ENCODE peak calls at places on chromosome 16, in seven cellular contexts. W is tibial nerve, O is breast epithelium, K is esophagus squamous epithelium, E is IMR-90, T is heart left ventricle, N is ovary. A is an unnamed sample.

GRCh38 chr16:24524855-24525652 is 14.3 kb upstream of the RBBP6 start:
- DNase-seq in W (no peak), K (no peak), T (no peak), O (no peak), N (no peak), E (no peak), A (no peak)

GRCh38 chr16:10940501-10941079 is 1.7 kb downstream of the DEXI start:
- DNase-seq in N (peak; percentile 57), W (no peak), E (peak; percentile 34), T (peak; percentile 42), O (no peak), K (no peak), A (no peak)

GRCh38 chr16:73176577-73177013 is 128.7 kb upstream of the ZFHX3 start:
- DNase-seq in K (no peak), O (no peak), W (no peak), E (peak; percentile 94), T (no peak), N (no peak), A (peak; percentile 45)

GRCh38 chr16:78925071-78925714 is 675.3 kb downstream of the MAF start:
- DNase-seq in W (no peak), E (no peak), N (peak; percentile 45), O (no peak), T (peak; percentile 53), K (no peak), A (no peak)

GRCh38 chr16:53282975-53283946 is 151.0 kb upstream of the RBL2 start:
- DNase-seq in T (no peak), N (no peak), W (no peak), K (no peak), O (no peak), E (peak; percentile 49), A (peak; percentile 26)

GRCh38 chr16:57892447-57893096 is 78.4 kb downstream of the CNGB1 start:
- DNase-seq in E (no peak), K (no peak), T (no peak), W (no peak), N (no peak), O (no peak), A (no peak)

GRCh38 chr16:3570420-3571062 is 6.7 kb downstream of the NLRC3 start:
- DNase-seq in N (no peak), T (no peak), O (no peak), K (no peak), W (no peak), E (no peak), A (no peak)

GRCh38 chr16:10964891-10965326 is 20.5 kb downstream of the CLEC16A start:
- DNase-seq in E (no peak), N (no peak), K (no peak), T (no peak), W (no peak), O (no peak), A (no peak)

GRCh38 chr16:5776876-5777275 is 679.3 kb upstream of the EEF2KMT start:
- DNase-seq in T (no peak), E (no peak), O (no peak), W (no peak), N (no peak), K (no peak), A (no peak)

GRCh38 chr16:57781741-57782606 is 20.3 kb downstream of the KIFC3 start:
- DNase-seq in N (no peak), W (no peak), O (no peak), K (no peak), E (peak; percentile 43), T (no peak), A (peak; percentile 33)

GRCh38 chr16:54454616-54455015 is 168.0 kb upstream of the IRX3 start:
- DNase-seq in N (no peak), O (no peak), K (no peak), W (no peak), T (no peak), E (no peak), A (no peak)

GRCh38 chr16:46711106-46711769 is 21.8 kb downstream of the ORC6 start:
- DNase-seq in O (no peak), T (peak; percentile 84), K (no peak), N (no peak), W (no peak), E (no peak), A (no peak)

GRCh38 chr16:22093952-22094351 is 1.6 kb downstream of the VWA3A start:
- DNase-seq in W (no peak), N (no peak), T (no peak), O (no peak), E (no peak), K (no peak), A (no peak)

GRCh38 chr16:67897231-67897630 is 4.2 kb downstream of the PSKH1 start:
- DNase-seq in N (no peak), K (no peak), O (no peak), T (no peak), W (no peak), E (peak; percentile 47), A (no peak)

GRCh38 chr16:59605706-59606105 is 871.6 kb upstream of the GOT2 start:
- DNase-seq in W (no peak), O (no peak), T (no peak), N (no peak), E (no peak), K (no peak), A (no peak)

GRCh38 chr16:13138528-13138927 is 237.1 kb downstream of the SHISA9 start:
- DNase-seq in N (no peak), O (no peak), K (no peak), T (no peak), E (no peak), W (no peak), A (no peak)

GRCh38 chr16:55328611-55329569 is 4.9 kb downstream of the IRX6 start:
- DNase-seq in O (no peak), T (no peak), E (no peak), W (no peak), N (no peak), K (no peak), A (no peak)

GRCh38 chr16:89729863-89730574 is 8.7 kb downstream of the ZNF276 start:
- DNase-seq in W (no peak), K (no peak), O (no peak), E (no peak), N (no peak), T (peak; percentile 43), A (no peak)

GRCh38 chr16:19542138-19542821 is 13.2 kb upstream of the VPS35L start:
- DNase-seq in O (no peak), K (no peak), W (no peak), T (no peak), N (no peak), E (no peak), A (no peak)

GRCh38 chr16:64351116-64351515 is 770.7 kb downstream of the CDH11 start:
- DNase-seq in E (no peak), K (no peak), O (no peak), T (no peak), W (no peak), N (no peak), A (no peak)

DNA sequence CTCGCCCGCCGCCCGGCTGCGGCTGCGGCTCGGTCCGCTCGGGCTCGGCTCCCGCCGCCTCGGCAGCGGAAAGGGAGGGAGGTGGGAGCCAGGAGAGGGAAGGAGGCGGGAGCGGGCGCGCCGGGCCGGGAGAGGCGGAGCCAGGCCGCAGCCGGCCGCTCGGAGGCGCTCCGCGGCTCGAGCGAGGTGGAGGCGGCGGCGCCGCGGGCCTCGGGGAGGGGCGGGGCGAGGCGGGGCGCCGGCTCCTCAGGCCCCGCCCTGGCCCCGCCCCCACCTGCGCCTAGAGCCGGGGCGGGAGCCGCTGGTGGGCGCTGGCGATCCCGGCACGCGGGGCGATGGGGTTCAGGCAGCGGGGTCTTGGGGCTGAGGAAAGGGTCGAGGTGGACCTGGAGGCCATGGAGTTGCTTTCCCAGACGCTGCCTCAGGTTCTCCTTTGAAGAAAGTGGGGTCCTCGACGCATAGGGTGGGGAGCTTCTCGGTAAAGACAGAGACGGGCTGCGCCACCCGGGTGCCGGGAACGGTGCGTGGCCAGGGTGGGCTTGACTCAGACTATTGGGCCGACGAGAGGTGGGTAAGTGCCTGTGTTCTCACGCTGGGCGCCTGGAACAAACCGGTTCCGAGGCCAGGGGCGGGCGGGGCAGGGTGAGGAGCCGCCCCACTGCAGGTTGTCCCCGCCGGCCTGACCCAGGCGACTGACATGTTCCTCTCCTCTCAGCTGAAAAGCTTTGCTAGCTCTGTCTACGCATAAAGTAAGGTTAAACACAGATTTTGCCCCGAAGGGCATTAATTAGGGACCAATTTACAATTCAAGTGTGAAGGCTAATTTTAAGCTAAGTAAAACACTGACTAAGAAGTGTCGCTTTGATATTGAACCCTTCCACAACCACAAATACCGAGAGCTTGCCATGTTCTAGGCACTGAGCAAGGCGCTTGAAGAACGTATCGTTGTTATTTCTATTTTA is at the start of gene CMTM4:
- DNase-seq in O (peak; percentile 87), E (peak; percentile 80), N (peak; percentile 91), T (peak; percentile 90), W (peak; percentile 74), K (no peak), A (peak; percentile 91)
- TF ChIP-seq POLR2A in O (no peak), E (no peak), N (no peak), T (peak; percentile 32), W (peak; percentile 43), K (no peak), A (peak; percentile 25)

GRCh38 chr16:88651276-88651988 is 579 bp upstream of the CYBA start:
- DNase-seq in O (no peak), N (no peak), K (peak; percentile 68), T (peak; percentile 55), E (no peak), W (no peak), A (no peak)
- TF ChIP-seq POLR2A in O (no peak), N (no peak), K (no peak), T (no peak), E (no peak), W (no peak), A (no peak)

GRCh38 chr16:27265982-27266381 is 2.6 kb downstream of the NSMCE1 start:
- DNase-seq in O (no peak), W (no peak), K (no peak), N (no peak), E (no peak), T (no peak), A (no peak)

GRCh38 chr16:27270389-27270788 is 1.8 kb upstream of the NSMCE1 start:
- DNase-seq in O (no peak), T (no peak), N (no peak), E (no peak), W (no peak), K (no peak), A (no peak)

GRCh38 chr16:27267037-27267677 is 1.4 kb downstream of the NSMCE1 start:
- DNase-seq in K (no peak), E (no peak), W (no peak), T (no peak), N (no peak), O (no peak), A (no peak)

GRCh38 chr16:27269300-27270150 is 953 bp upstream of the NSMCE1 start:
- DNase-seq in K (no peak), W (no peak), E (no peak), O (no peak), N (no peak), T (no peak), A (no peak)

GRCh38 chr16:27268376-27269299 is at the start of gene NSMCE1:
- DNase-seq in N (peak; percentile 99), W (peak; percentile 97), O (peak; percentile 99), K (peak; percentile 76), T (peak; percentile 99), E (peak; percentile 96), A (peak; percentile 73)
- TF ChIP-seq POLR2A in N (peak; percentile 65), W (peak; percentile 79), O (peak; percentile 81), K (no peak), T (peak; percentile 74), E (peak; percentile 91), A (peak; percentile 77)

GRCh38 chr16:51224317-51224716 is 73.2 kb upstream of the SALL1 start:
- DNase-seq in T (no peak), K (no peak), N (no peak), E (no peak), O (no peak), W (no peak), A (no peak)

GRCh38 chr16:51225902-51226301 is 74.8 kb upstream of the SALL1 start:
- DNase-seq in E (no peak), K (no peak), W (no peak), N (no peak), T (no peak), O (no peak), A (no peak)

GRCh38 chr16:51228097-51228659 is 77.1 kb upstream of the SALL1 start:
- DNase-seq in O (no peak), E (no peak), T (no peak), K (no peak), N (no peak), W (no peak), A (no peak)
- TF ChIP-seq POLR2A in O (no peak), E (no peak), T (no peak), K (no peak), N (no peak), W (no peak), A (no peak)